ENCODE peak calls at places on chromosomes 4 and X, in four cellular contexts. S is brain microvascular endothelial cell, T is fibroblast of lung, R is transverse colon. J is an unnamed sample.

GRCh38 chr4:41432889-41433288 is 105.1 kb upstream of the LIMCH1 start:
- DNase-seq in T (peak; percentile 94), R (no peak), S (peak; percentile 7), J (peak; percentile 88)

GRCh38 chrX:107935664-107936433 is 46.3 kb downstream of the TEX13B start:
- DNase-seq in S (peak; percentile 1), R (no peak), T (peak; percentile 12), J (no peak)

GRCh38 chr4:94536049-94536448 is 84.3 kb downstream of the PDLIM5 start:
- DNase-seq in T (no peak), S (no peak), R (no peak), J (no peak)

GRCh38 chr4:173871643-173872042 is 341.6 kb upstream of the HAND2 start:
- DNase-seq in T (no peak), S (no peak), R (no peak), J (no peak)

GRCh38 chr4:170497105-170497504 is 407.3 kb upstream of the AADAT start:
- DNase-seq in R (no peak), S (no peak), T (no peak), J (peak; percentile 2)

GRCh38 chr4:16693040-16693506 is 205.4 kb downstream of the LDB2 start:
- DNase-seq in R (peak; percentile 8), T (no peak), S (no peak), J (no peak)

GRCh38 chrX:47831788-47832187 is 4.9 kb upstream of the ZNF81 start:
- DNase-seq in T (peak; percentile 12), S (no peak), R (peak; percentile 56), J (peak; percentile 26)

GRCh38 chrX:25433307-25433706 is 417.5 kb upstream of the ARX start:
- DNase-seq in S (no peak), R (no peak), T (no peak), J (no peak)

GRCh38 chr4:57077550-57078311 is 32.5 kb downstream of the IGFBP7 start:
- DNase-seq in R (no peak), S (peak; percentile 95), T (peak; percentile 95), J (peak; percentile 67)

GRCh38 chr4:178778500-178778899 is 1336.3 kb upstream of the AGA start:
- DNase-seq in R (no peak), S (no peak), T (no peak), J (no peak)

GRCh38 chrX:148500428-148501120 is at the start of gene AFF2:
- DNase-seq in R (no peak), S (peak; percentile 4), T (peak; percentile 24), J (peak; percentile 33)

GRCh38 chr4:1765409-1766335 is 27.4 kb upstream of the FGFR3 start:
- DNase-seq in R (no peak), S (no peak), T (no peak), J (no peak)

GRCh38 chr4:1764670-1765069 is 28.4 kb upstream of the FGFR3 start:
- DNase-seq in T (no peak), R (no peak), S (no peak), J (no peak)

GRCh38 chr4:1767770-1768366 is 25.2 kb upstream of the FGFR3 start:
- DNase-seq in R (peak; percentile 45), S (no peak), T (peak; percentile 20), J (peak; percentile 31)

GRCh38 chr4:1767058-1767769 is 25.9 kb upstream of the FGFR3 start:
- DNase-seq in T (no peak), R (no peak), S (no peak), J (peak; percentile 18)

GRCh38 chr4:1766336-1767057 is 26.6 kb upstream of the FGFR3 start:
- DNase-seq in R (no peak), T (no peak), S (no peak), J (no peak)
- H3K4me3 ChIP-seq in R (no peak overlapping the region), T (no peak overlapping the region), S (peak overlapping the region; percentile 9), J (no peak overlapping the region)

GRCh38 chr4:132614682-132615081 is 534.4 kb upstream of the PCDH10 start:
- DNase-seq in R (no peak), S (no peak), T (peak; percentile 6), J (no peak)
- TF ChIP-seq CTCF in R (no peak), S (peak; percentile 33), T (peak; percentile 42), J (peak; percentile 15)

GRCh38 chrX:10098235-10098819 is 58.4 kb upstream of the CLCN4 start:
- DNase-seq in R (no peak), S (no peak), T (no peak), J (peak; percentile 48)
- H3K4me3 ChIP-seq in R (no peak overlapping the region), S (no peak overlapping the region), T (peak overlapping the region; percentile 1), J (peak overlapping the region; percentile 28)

GRCh38 chrX:152878976-152879755 is 18.7 kb upstream of the ZNF185 start:
- DNase-seq in T (peak; percentile 35), R (no peak), S (no peak), J (no peak)
- TF ChIP-seq CTCF in T (no peak), R (no peak), S (no peak), J (no peak)